ENCODE peak calls at places on chromosomes 7 and 10, in eight cellular contexts. O is body of pancreas, W is adrenal gland, C is uterus, K is HCT116, I is transverse colon, Z is spleen, L is lower leg skin. H is an unnamed sample.

GRCh38 chr10:30765022-30765610 is 135.6 kb upstream of the LYZL2 start:
- DNase-seq in O (no peak), C (no peak), Z (no peak), K (no peak), I (no peak), W (no peak), L (no peak), H (no peak)

GRCh38 chr7:20741801-20742200 is 44.9 kb downstream of the SP8 start:
- DNase-seq in K (no peak), I (no peak), W (no peak), C (no peak), L (no peak), Z (no peak), O (no peak), H (no peak)

GRCh38 chr7:128997161-128997560 is 57.8 kb downstream of the TNPO3 start:
- DNase-seq in K (no peak), W (no peak), Z (no peak), I (no peak), C (no peak), O (no peak), L (no peak), H (no peak)

GRCh38 chr10:29470355-29470705 is 164.4 kb downstream of the SVIL start:
- DNase-seq in O (no peak), Z (no peak), W (peak), I (no peak), K (no peak), C (no peak), L (no peak), H (peak)

GRCh38 chr7:44307301-44307900 is 18.0 kb downstream of the CAMK2B start:
- DNase-seq in L (peak), W (peak), C (no peak), K (peak), O (no peak), Z (no peak), I (no peak), H (peak)

GRCh38 chr10:102402512-102402896 is 7.0 kb downstream of the NFKB2 start:
- DNase-seq in C (no peak), W (no peak), I (no peak), K (no peak), O (no peak), Z (no peak), L (no peak), H (no peak)

GRCh38 chr7:446289-446935 is 73.2 kb downstream of the PDGFA start:
- DNase-seq in L (no peak), O (no peak), C (no peak), K (no peak), Z (no peak), W (no peak), I (no peak), H (no peak)

GRCh38 chr7:14720792-14721191 is 181.8 kb downstream of the DGKB start:
- DNase-seq in Z (no peak), W (no peak), C (peak), L (no peak), O (no peak), I (no peak), K (no peak), H (no peak)

GRCh38 chr10:110746254-110746826 is 102.2 kb downstream of the RBM20 start:
- DNase-seq in O (peak), W (peak), Z (no peak), C (peak), K (peak), L (peak), I (peak), H (peak)

GRCh38 chr10:70260259-70260658 is 23.5 kb downstream of the NPFFR1 start:
- DNase-seq in Z (no peak), K (no peak), L (no peak), I (no peak), O (no peak), C (no peak), W (no peak), H (no peak)

GRCh38 chr10:20492447-20492846 is 404.7 kb downstream of the NEBL start:
- DNase-seq in L (no peak), C (no peak), Z (no peak), W (no peak), O (no peak), K (no peak), I (no peak), H (peak)

GRCh38 chr7:8443871-8444756 is 10.7 kb downstream of the NXPH1 start:
- DNase-seq in K (no peak), C (no peak), L (no peak), Z (peak), W (peak), O (no peak), I (no peak), H (peak)

GRCh38 chr7:83872501-83872900 is 223.6 kb upstream of the SEMA3E start:
- DNase-seq in C (no peak), L (no peak), W (no peak), I (no peak), K (no peak), O (no peak), Z (no peak), H (no peak)

GRCh38 chr10:75508239-75508813 is 76.9 kb downstream of the LRMDA start:
- DNase-seq in L (no peak), Z (no peak), O (no peak), W (no peak), C (peak), I (no peak), K (no peak), H (no peak)

GRCh38 chr7:157233677-157234076 is 95.0 kb downstream of the UBE3C start:
- DNase-seq in Z (no peak), L (no peak), C (no peak), I (no peak), O (no peak), K (no peak), W (no peak), H (no peak)

GRCh38 chr7:100394077-100394476 is 20.8 kb downstream of the PILRA start:
- DNase-seq in I (no peak), L (no peak), C (no peak), Z (no peak), O (no peak), K (no peak), W (no peak), H (no peak)

GRCh38 chr7:16261654-16262053 is 159.7 kb downstream of the CRPPA start:
- DNase-seq in O (no peak), L (no peak), W (no peak), C (no peak), K (no peak), I (no peak), Z (no peak), H (peak)
- TF ChIP-seq POLR2A in O (no peak), L (no peak), W (no peak), C (no peak), K (no peak), I (no peak), Z (no peak), H (no peak)

GRCh38 chr10:97686962-97687784 is at the start of gene AVPI1:
- DNase-seq in W (peak), K (peak), C (peak), O (peak), L (peak), I (peak), Z (peak), H (peak)
- TF ChIP-seq POLR2A in W (peak), K (peak), C (peak), O (peak), L (peak), I (peak), Z (peak), H (peak)

GRCh38 chr10:124744688-124745055 is 494 bp upstream of the FAM53B start:
- DNase-seq in K (peak), O (no peak), C (no peak), I (no peak), L (no peak), Z (no peak), W (no peak), H (no peak)

GRCh38 chr10:124745678-124746077 is 1.5 kb upstream of the FAM53B start:
- DNase-seq in Z (no peak), C (no peak), K (peak), W (no peak), L (no peak), O (no peak), I (no peak), H (peak)

GRCh38 chr10:124743188-124744046 is 761 bp downstream of the FAM53B start:
- DNase-seq in K (no peak), W (peak), C (no peak), L (no peak), O (peak), Z (peak), I (no peak), H (peak)

GRCh38 chr10:124745257-124745656 is 1.1 kb upstream of the FAM53B start:
- DNase-seq in I (no peak), Z (no peak), K (no peak), L (no peak), W (no peak), O (no peak), C (no peak), H (no peak)

GRCh38 chr10:124744047-124744687 is at the start of gene FAM53B:
- DNase-seq in I (peak), Z (peak), C (peak), W (peak), L (no peak), O (peak), K (peak), H (peak)
- TF ChIP-seq POLR2A in I (no peak), Z (no peak), C (peak), W (peak), L (no peak), O (no peak), K (peak), H (no peak)

DNA sequence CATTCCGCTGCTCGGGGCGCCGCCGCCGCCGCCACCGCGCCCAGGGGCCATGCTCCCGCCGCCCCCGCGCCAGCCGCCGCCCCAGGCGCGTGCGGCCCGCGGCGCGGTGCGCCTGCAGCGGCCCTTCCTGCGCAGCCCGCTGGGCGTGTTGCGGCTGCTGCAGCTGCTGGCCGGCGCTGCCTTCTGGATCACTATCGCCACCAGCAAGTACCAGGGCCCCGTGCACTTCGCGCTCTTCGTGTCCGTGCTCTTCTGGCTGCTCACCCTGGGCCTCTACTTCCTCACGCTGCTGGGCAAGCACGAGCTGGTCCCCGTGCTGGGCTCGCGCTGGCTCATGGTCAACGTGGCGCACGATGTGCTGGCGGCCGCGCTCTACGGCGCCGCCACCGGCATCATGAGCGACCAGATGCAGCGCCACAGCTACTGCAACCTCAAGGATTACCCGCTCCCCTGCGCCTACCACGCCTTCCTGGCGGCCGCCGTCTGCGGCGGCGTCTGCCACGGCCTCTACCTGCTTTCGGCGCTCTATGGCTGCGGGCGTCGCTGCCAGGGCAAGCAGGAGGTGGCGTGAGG is 384 bp downstream of the MARVELD1 start:
- DNase-seq in L (peak), I (peak), W (peak), O (peak), C (peak), Z (peak), K (no peak), H (peak)
- TF ChIP-seq POLR2A in L (no peak), I (no peak), W (peak), O (peak), C (no peak), Z (no peak), K (peak), H (peak)

GRCh38 chr7:131327049-131327625 is 539 bp upstream of the MKLN1 start:
- DNase-seq in C (peak), O (no peak), Z (no peak), W (peak), L (peak), K (peak), I (peak), H (no peak)

GRCh38 chr7:131326576-131326975 is 1.1 kb upstream of the MKLN1 start:
- DNase-seq in W (no peak), Z (no peak), O (no peak), K (no peak), L (no peak), I (no peak), C (no peak), H (no peak)

GRCh38 chr7:131328387-131329175 is 905 bp downstream of the MKLN1 start:
- DNase-seq in L (no peak), C (no peak), K (no peak), Z (no peak), O (no peak), W (no peak), I (no peak), H (peak)

GRCh38 chr7:131329176-131329570 is 1.5 kb downstream of the MKLN1 start:
- DNase-seq in I (no peak), Z (no peak), W (peak), K (no peak), O (no peak), L (no peak), C (no peak), H (peak)

DNA sequence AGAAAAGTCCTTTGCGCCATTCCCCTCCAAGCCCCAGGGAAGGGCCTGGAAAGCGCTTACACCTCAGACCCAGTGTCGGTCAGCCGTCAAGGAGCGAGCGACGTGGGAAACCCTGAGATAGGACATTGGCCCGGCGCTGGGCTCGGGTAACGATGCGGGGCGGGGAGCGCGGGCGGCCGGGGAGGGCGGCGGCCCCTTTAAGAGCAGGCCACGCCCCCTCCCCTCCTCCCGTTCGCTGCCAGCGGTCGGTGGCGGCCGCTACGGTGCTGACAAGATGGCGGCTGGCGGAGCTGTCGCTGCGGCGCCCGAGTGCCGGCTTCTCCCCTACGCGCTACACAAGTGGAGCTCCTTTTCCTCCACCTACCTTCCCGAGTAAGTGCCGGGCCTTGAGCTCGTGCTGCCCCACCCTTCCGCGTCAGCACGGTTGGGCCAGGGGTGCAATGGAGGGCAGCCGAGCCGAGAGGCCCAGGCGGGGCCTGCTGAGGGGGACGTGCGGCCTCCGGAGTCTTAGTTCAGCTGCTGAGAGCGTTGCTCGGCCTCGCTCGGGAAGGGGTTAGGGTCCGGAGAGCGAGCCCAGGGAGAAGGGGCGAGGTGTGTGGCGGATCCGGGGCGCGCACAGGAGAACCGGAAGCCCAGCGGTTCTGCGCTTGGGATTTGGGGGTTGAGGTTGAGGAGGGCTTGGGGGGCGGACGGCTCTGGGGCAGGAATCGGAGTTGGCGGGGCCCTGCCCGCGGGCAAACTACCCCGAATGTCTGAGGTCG is at the start of gene MKLN1:
- DNase-seq in Z (peak), I (peak), L (peak), O (peak), C (peak), W (peak), K (peak), H (peak)
- TF ChIP-seq POLR2A in Z (peak), I (peak), L (peak), O (peak), C (peak), W (peak), K (peak), H (peak)

DNA sequence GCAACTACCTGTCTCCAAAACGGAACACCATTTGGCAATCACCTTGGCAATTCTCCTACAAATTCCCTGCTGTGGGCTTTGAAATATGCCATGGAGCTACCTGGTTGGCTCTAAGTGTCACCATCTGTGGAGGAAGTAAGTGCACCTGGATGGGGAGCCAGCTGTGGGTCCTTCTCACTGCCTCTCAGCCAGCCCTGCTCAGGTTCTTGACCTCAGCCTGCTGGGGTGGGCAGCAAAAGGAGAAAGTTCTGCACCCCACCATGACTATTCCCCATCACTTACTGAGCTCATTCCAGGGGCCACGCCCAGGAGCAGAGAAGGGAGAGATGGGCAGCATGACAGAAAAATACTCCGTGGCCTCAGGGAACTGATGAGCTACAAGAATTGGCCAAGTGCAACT is 158.7 kb downstream of the TNS3 start:
- DNase-seq in L (no peak), K (no peak), C (no peak), O (peak), I (no peak), W (peak), Z (no peak), H (no peak)
- TF ChIP-seq POLR2A in L (no peak), K (no peak), C (no peak), O (no peak), I (no peak), W (no peak), Z (no peak), H (no peak)

H was measured in erythroblast.